ENCODE peak calls at places on chromosomes 12 and 14, in ten cellular contexts. V, Y, A, Q, H, Z, S, G, B and D are unnamed samples.

GRCh38 chr14:92492261-92492660 is 21.3 kb upstream of the RIN3 start:
- DNase-seq in S (no peak), A (no peak), H (no peak), Z (no peak), B (no peak), V (no peak), G (no peak), Q (no peak), Y (no peak), D (no peak)

GRCh38 chr12:31797230-31797872 is 68.5 kb upstream of the AMN1 start:
- DNase-seq in G (no peak), Z (no peak), B (no peak), S (no peak), Y (no peak), V (no peak), A (no peak), H (no peak), Q (no peak), D (no peak)

GRCh38 chr12:133081408-133081806 is 684 bp downstream of the ZNF140 start:
- DNase-seq in A (no peak), G (no peak), Z (no peak), S (no peak), B (no peak), Q (no peak), H (no peak), V (no peak), Y (peak), D (no peak)

GRCh38 chr12:6222009-6222702 is 22.0 kb downstream of the CD9 start:
- DNase-seq in G (peak), A (no peak), Q (no peak), V (no peak), H (no peak), S (no peak), Y (no peak), B (no peak), Z (no peak), D (no peak)

GRCh38 chr12:3632256-3633240 is 120.4 kb downstream of the CRACR2A start:
- DNase-seq in H (no peak), B (peak), G (peak), Y (no peak), Z (no peak), V (no peak), Q (no peak), S (no peak), A (no peak), D (no peak)

GRCh38 chr12:124410354-124411175 is 115.7 kb downstream of the RFLNA start:
- DNase-seq in G (peak), A (no peak), V (no peak), Y (no peak), Q (no peak), Z (no peak), B (no peak), S (no peak), H (no peak), D (no peak)

GRCh38 chr12:89827592-89827991 is 119.0 kb upstream of the ATP2B1 start:
- DNase-seq in B (no peak), V (no peak), Z (no peak), S (no peak), G (no peak), H (no peak), A (no peak), Q (no peak), Y (no peak), D (no peak)

GRCh38 chr14:64736271-64737131 is 32.3 kb downstream of the PLEKHG3 start:
- DNase-seq in Y (no peak), Z (no peak), G (no peak), Q (no peak), V (peak), A (no peak), B (no peak), H (no peak), S (no peak), D (no peak)

GRCh38 chr14:92470215-92470614 is 43.4 kb upstream of the RIN3 start:
- DNase-seq in B (no peak), Q (no peak), A (no peak), G (peak), S (no peak), V (no peak), Y (no peak), H (no peak), Z (no peak), D (no peak)

GRCh38 chr12:70643927-70644326 is 6.7 kb upstream of the PTPRB start:
- DNase-seq in S (no peak), G (no peak), B (no peak), Y (no peak), Z (no peak), Q (no peak), H (no peak), V (no peak), A (no peak), D (no peak)

GRCh38 chr12:107622005-107622404 is 63.6 kb upstream of the PWP1 start:
- DNase-seq in H (no peak), G (peak), Y (no peak), V (no peak), A (no peak), Q (peak), B (no peak), S (no peak), Z (no peak), D (no peak)

GRCh38 chr12:52600941-52601481 is at the start of gene KRT72:
- DNase-seq in S (no peak), V (no peak), Q (no peak), Y (no peak), A (no peak), G (no peak), H (no peak), B (no peak), Z (no peak), D (no peak)